ENCODE peak calls at places on chromosome 21, in six cellular contexts. J is K562, U is GM12878, W is GM12891, O is H1, D is HepG2. Y is an unnamed sample.

GRCh38 chr21:40049959-40050290 is 182.7 kb downstream of the PCP4 start:
- DNase-seq in J (no peak), U (no peak), O (no peak), W (no peak), D (no peak), Y (no peak)

GRCh38 chr21:8998946-8999681 is 1522.3 kb upstream of the TPTE start:
- DNase-seq in D (peak), J (no peak), W (no peak), O (no peak), U (no peak), Y (no peak)

GRCh38 chr21:42146821-42147220 is 72.1 kb upstream of the ABCG1 start:
- DNase-seq in W (no peak), D (no peak), O (no peak), J (no peak), U (no peak), Y (no peak)

GRCh38 chr21:41219498-41220207 is 51.7 kb downstream of the BACE2 start:
- DNase-seq in U (no peak), W (no peak), J (no peak), O (no peak), D (no peak), Y (no peak)

GRCh38 chr21:41643246-41643966 is 123.4 kb downstream of the RIPK4 start:
- DNase-seq in O (no peak), W (no peak), D (no peak), J (no peak), U (no peak), Y (no peak)

GRCh38 chr21:25578070-25578961 is 29.0 kb downstream of the MRPL39 start:
- DNase-seq in D (peak), W (no peak), J (no peak), U (peak), O (no peak), Y (no peak)

GRCh38 chr21:26087223-26087918 is 83.2 kb downstream of the APP start:
- DNase-seq in D (no peak), U (no peak), J (no peak), O (no peak), W (no peak), Y (no peak)

GRCh38 chr21:15742052-15742451 is 12.3 kb downstream of the USP25 start:
- DNase-seq in O (no peak), U (no peak), D (peak), J (peak), W (no peak), Y (no peak)

GRCh38 chr21:16310191-16310590 is 580.4 kb downstream of the USP25 start:
- DNase-seq in J (no peak), O (no peak), D (no peak), U (no peak), W (no peak), Y (no peak)

GRCh38 chr21:33951276-33952178 is 35.9 kb upstream of the ATP5PO start:
- DNase-seq in J (no peak), U (peak), O (peak), W (no peak), D (no peak), Y (no peak)

GRCh38 chr21:26707241-26707640 is 134.2 kb upstream of the CYYR1 start:
- DNase-seq in O (no peak), D (no peak), U (no peak), J (no peak), W (no peak), Y (no peak)

GRCh38 chr21:39461419-39461818 is 9.6 kb downstream of the SH3BGR start:
- DNase-seq in W (no peak), U (peak), J (no peak), O (no peak), D (no peak), Y (no peak)

GRCh38 chr21:18772876-18773275 is 369.3 kb upstream of the TMPRSS15 start:
- DNase-seq in U (no peak), D (no peak), O (no peak), J (no peak), W (no peak), Y (no peak)

GRCh38 chr21:34536820-34537219 is 24.8 kb upstream of the KCNE1 start:
- DNase-seq in O (no peak), D (peak), J (no peak), W (no peak), U (no peak), Y (no peak)

GRCh38 chr21:16438761-16439160 is 709.0 kb downstream of the USP25 start:
- DNase-seq in U (no peak), D (no peak), W (no peak), O (no peak), J (no peak), Y (no peak)

GRCh38 chr21:34176442-34176841 is 103.1 kb downstream of the MRPS6 start:
- DNase-seq in U (no peak), W (no peak), O (no peak), D (no peak), J (no peak), Y (no peak)

GRCh38 chr21:35525443-35525842 is 476.3 kb upstream of the RUNX1 start:
- DNase-seq in D (no peak), O (no peak), W (no peak), J (no peak), U (no peak), Y (no peak)

GRCh38 chr21:40291560-40291959 is 424.3 kb downstream of the PCP4 start:
- DNase-seq in U (no peak), W (no peak), D (no peak), J (no peak), O (peak), Y (no peak)

GRCh38 chr21:34986561-34987533 is 62.3 kb downstream of the RUNX1 start:
- DNase-seq in D (peak), J (no peak), U (peak), O (no peak), W (peak), Y (no peak)

GRCh38 chr21:17462276-17462981 is 50.4 kb upstream of the CXADR start:
- DNase-seq in U (no peak), J (no peak), W (no peak), D (peak), O (no peak), Y (no peak)

GRCh38 chr21:14762734-14763694 is 216.9 kb upstream of the SAMSN1 start:
- DNase-seq in J (peak), O (no peak), U (peak), D (no peak), W (peak), Y (no peak)

GRCh38 chr21:40053007-40053406 is 185.8 kb downstream of the PCP4 start:
- DNase-seq in O (no peak), D (no peak), W (no peak), J (no peak), U (no peak), Y (no peak)

GRCh38 chr21:26946744-26947446 is 20.0 kb downstream of the ADAMTS5 start:
- DNase-seq in U (no peak), W (no peak), D (no peak), O (no peak), J (no peak), Y (no peak)

GRCh38 chr21:39612233-39613028 is at the start of gene B3GALT5:
- DNase-seq in D (no peak), O (peak), J (no peak), U (no peak), W (no peak), Y (no peak)

GRCh38 chr21:14074177-14074576 is 136.6 kb downstream of the LIPI start:
- DNase-seq in D (no peak), O (no peak), U (no peak), W (no peak), J (no peak), Y (no peak)

GRCh38 chr21:15804247-15804985 is 74.6 kb downstream of the USP25 start:
- DNase-seq in U (no peak), J (no peak), W (no peak), O (no peak), D (no peak), Y (no peak)

GRCh38 chr21:26784974-26785373 is 60.2 kb downstream of the ADAMTS1 start:
- DNase-seq in O (no peak), U (no peak), D (no peak), J (no peak), W (no peak), Y (no peak)

GRCh38 chr21:26124896-26125295 is 45.7 kb downstream of the APP start:
- DNase-seq in W (no peak), U (no peak), O (no peak), D (no peak), J (no peak), Y (no peak)

GRCh38 chr21:20875741-20876140 is 122.5 kb upstream of the NCAM2 start:
- DNase-seq in O (no peak), J (no peak), W (no peak), D (no peak), U (no peak), Y (no peak)

GRCh38 chr21:16455978-16456377 is 726.2 kb downstream of the USP25 start:
- DNase-seq in J (no peak), U (no peak), W (no peak), D (no peak), O (no peak), Y (no peak)

GRCh38 chr21:15741510-15741909 is 11.7 kb downstream of the USP25 start:
- DNase-seq in D (no peak), J (no peak), W (no peak), U (no peak), O (no peak), Y (no peak)

GRCh38 chr21:17900281-17900989 is 81.3 kb upstream of the C21orf91 start:
- DNase-seq in W (no peak), D (no peak), O (peak), U (no peak), J (no peak), Y (no peak)

GRCh38 chr21:43323244-43324005 is 103.5 kb downstream of the SIK1 start:
- DNase-seq in O (no peak), D (no peak), U (no peak), J (no peak), W (no peak), Y (no peak)

GRCh38 chr21:43324596-43324995 is 102.3 kb downstream of the SIK1 start:
- DNase-seq in W (no peak), O (no peak), U (no peak), J (no peak), D (no peak), Y (no peak)

GRCh38 chr21:43328171-43328570 is 98.8 kb downstream of the SIK1 start:
- DNase-seq in D (no peak), O (no peak), J (no peak), W (no peak), U (no peak), Y (no peak)

GRCh38 chr21:43325036-43325435 is 101.9 kb downstream of the SIK1 start:
- DNase-seq in O (no peak), D (no peak), W (no peak), U (no peak), J (no peak), Y (no peak)

GRCh38 chr21:43325968-43326367 is 101.0 kb downstream of the SIK1 start:
- DNase-seq in W (no peak), U (no peak), J (no peak), D (no peak), O (no peak), Y (no peak)
- TF ChIP-seq TAF1 in W (no peak), U (no peak), J (no peak), D (no peak), O (no peak), Y (no peak)

GRCh38 chr21:32612075-32612998 is at the start of gene CFAP298:
- DNase-seq in O (peak), J (peak), W (peak), U (peak), D (peak), Y (peak)
- TF ChIP-seq POLR2A in O (peak), J (peak), W (peak), U (peak), D (peak), Y (peak)

DNA sequence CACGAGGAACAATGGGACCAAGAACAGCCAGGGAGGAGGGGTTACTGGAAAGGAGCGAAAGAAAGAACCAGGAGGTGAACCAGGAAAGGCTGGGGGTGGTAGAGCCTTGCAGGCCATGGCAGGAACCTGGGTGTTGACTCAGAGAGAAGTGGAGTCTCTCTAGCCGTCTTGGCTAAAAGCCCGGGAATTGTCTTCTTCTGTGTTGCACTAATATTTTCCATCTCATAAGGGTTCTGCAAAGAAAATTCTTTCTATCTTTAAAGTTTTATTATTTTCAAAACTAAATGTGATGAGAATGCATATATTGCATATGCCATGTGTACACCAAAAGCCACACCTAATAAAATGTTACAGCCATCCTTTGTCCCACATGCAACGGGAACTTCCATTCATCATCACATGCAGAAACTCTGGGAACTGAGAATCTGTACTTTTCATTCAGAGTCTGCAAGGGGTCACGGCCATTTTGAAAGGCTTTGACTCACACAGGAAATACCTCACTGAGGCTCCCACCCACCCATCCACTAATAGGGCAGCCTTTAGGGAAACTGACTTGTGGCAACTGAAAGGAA is 38.0 kb downstream of the ERG start:
- DNase-seq in J (no peak), U (no peak), O (no peak), W (no peak), D (no peak), Y (no peak)
- TF ChIP-seq TAF1 in J (no peak), U (no peak), O (no peak), W (no peak), D (no peak), Y (no peak)

GRCh38 chr21:29022141-29022540 is 2.3 kb upstream of the USP16 start:
- DNase-seq in U (no peak), W (no peak), O (no peak), J (no peak), D (peak), Y (no peak)

GRCh38 chr21:29029524-29029923 is 5.1 kb downstream of the USP16 start:
- DNase-seq in J (no peak), O (no peak), U (no peak), D (no peak), W (no peak), Y (no peak)

GRCh38 chr21:29025328-29025713 is 853 bp downstream of the USP16 start:
- DNase-seq in U (no peak), D (no peak), J (no peak), W (no peak), O (no peak), Y (no peak)

GRCh38 chr21:29024474-29025327 is at the start of gene USP16:
- DNase-seq in U (peak), J (peak), D (peak), W (peak), O (peak), Y (peak)
- TF ChIP-seq POLR2A in U (peak), J (peak), D (peak), W (peak), O (peak), Y (peak)

GRCh38 chr21:38297193-38297592 is 40.4 kb downstream of the KCNJ15 start:
- DNase-seq in U (no peak), J (no peak), D (no peak), O (no peak), W (no peak), Y (no peak)
- TF ChIP-seq TAF1 in U (no peak), J (no peak), D (no peak), O (no peak), W (no peak), Y (no peak)

DNA sequence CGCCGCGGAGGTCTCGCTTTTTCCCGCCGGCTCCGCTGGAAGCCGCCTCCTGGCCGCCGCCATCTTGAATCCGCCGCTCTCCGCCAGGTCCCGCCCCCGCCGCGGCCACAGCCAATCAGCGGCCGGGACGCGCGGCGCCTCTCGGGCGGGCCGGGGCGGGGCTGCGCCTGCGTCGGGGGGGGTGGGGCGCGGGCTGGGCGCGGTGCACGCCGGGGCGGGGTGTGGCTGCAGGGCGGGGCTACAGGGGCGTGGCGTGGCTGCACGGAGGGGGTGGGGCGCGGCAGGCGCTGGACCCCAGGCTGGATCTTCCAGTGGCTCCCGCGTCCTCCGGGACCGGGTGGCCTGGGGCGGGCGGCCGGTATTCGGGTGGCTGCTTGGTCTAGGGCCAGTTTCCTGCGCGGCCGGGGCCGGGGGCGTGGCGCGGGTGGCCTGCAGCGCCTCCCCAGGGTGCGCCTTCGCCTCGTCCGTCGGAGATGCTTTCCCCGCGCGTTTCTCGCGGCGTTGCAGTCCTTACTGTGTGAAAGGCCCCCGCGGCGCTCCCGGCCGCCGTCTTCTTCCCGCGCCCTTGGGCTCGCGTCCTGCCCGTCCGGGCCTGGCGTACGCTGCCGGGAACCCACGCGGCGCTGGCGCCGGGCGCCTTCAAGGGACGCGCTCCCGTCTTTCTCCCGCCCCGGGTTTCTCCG is 575 bp downstream of the PCNT start:
- DNase-seq in U (no peak), J (peak), D (peak), O (peak), W (peak), Y (peak)
- TF ChIP-seq POLR2A in U (peak), J (peak), D (peak), O (peak), W (peak), Y (peak)

GRCh38 chr21:37266515-37267221 is 466 bp downstream of the VPS26C start:
- DNase-seq in U (no peak), D (peak), J (no peak), O (peak), W (no peak), Y (no peak)
- TF ChIP-seq TAF1 in U (no peak), D (no peak), J (no peak), O (no peak), W (no peak), Y (no peak)

GRCh38 chr21:36718951-36719501 is 20.1 kb downstream of the SIM2 start:
- DNase-seq in D (peak), U (no peak), W (no peak), O (no peak), J (no peak), Y (no peak)
- TF ChIP-seq POLR2A in D (no peak), U (no peak), W (no peak), O (no peak), J (no peak), Y (no peak)

DNA sequence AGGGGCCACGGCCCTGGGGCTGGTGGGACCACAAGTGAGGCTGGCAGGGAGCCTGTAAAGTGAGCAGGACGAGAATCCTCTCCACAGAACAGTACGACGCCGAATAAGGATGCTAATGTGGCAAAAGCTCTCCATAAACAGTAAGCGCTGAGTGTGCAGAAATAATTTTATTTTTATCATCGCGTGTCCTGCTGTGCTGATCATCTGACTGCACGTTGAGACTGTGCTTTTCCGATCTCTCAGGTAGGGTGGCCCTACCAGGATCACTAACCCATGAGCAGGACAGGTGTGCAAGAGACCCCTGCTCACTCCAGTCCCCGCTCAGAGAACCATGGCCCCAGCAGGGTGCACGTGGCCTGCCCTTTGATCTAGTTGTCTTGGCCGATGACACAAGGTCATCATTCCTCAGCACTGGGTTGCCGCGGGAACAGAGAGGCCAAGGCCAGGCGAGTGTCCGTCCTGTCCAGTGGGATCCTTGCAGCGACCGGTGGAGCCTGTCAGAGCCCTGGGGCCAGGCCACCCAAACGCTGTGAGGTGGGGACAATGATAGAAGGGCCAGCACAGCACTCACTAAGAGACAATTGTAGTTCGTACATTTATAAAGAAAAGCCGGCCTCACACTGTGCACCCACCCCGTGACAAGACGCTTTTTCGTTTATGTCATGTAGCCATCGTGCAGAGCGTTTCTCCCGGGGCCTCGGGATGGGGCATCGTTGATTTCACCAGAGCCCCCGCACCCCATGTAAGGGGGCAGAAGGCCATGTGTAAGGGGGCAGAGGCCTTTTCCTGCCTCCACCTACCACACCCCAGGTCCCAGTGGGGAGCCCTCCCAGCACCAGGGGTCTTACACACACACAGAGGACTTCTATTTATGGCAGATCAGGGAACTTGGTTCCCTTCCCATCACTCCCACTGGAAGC is 52.7 kb upstream of the ADARB1 start:
- DNase-seq in O (no peak), J (no peak), U (no peak), W (no peak), D (peak), Y (no peak)
- TF ChIP-seq TAF1 in O (no peak), J (no peak), U (no peak), W (no peak), D (no peak), Y (no peak)

Y was measured in GM12892.